ENCODE peak calls at places on chromosomes 4 and X, in seven cellular contexts. I is cardiac muscle cell; B is small intestine; H is PC-9; A is A549; Y is CD4-positive, alpha-beta memory T cell; V is osteoblast. J is an unnamed sample. For H3K4me1, the result is how much of the 10 kb centered on the place peaks cover.

GRCh38 chrX:40171513-40172168 is 73.9 kb upstream of the BCOR start:
- DNase-seq in V (peak), B (no peak), Y (no peak), H (no peak), I (peak), A (no peak), J (no peak)

GRCh38 chr4:165994706-165995105 is 121.7 kb downstream of the TLL1 start:
- DNase-seq in V (no peak), B (peak), H (no peak), Y (no peak), A (no peak), I (no peak), J (no peak)

GRCh38 chr4:88599298-88599697 is 7.0 kb downstream of the HERC3 start:
- DNase-seq in H (peak), Y (no peak), I (no peak), A (peak), B (no peak), V (no peak), J (peak)

GRCh38 chrX:153794897-153795816 is 689 bp downstream of the SSR4 start:
- DNase-seq in H (no peak), B (no peak), V (no peak), Y (no peak), I (no peak), A (peak), J (no peak)

GRCh38 chr4:102780476-102781144 is 19.8 kb upstream of the MANBA start:
- DNase-seq in V (peak), H (peak), I (peak), A (peak), Y (no peak), B (peak), J (no peak)

GRCh38 chrX:19678941-19679340 is 163.6 kb upstream of the MAP3K15 start:
- DNase-seq in H (no peak), Y (peak), B (peak), A (no peak), V (no peak), I (no peak), J (no peak)

GRCh38 chr4:96566755-96567154 is 726.9 kb downstream of the PDHA2 start:
- DNase-seq in B (no peak), Y (no peak), H (no peak), A (no peak), V (no peak), I (no peak), J (no peak)

GRCh38 chr4:135243960-135244561 is 1042.5 kb upstream of the PABPC4L start:
- DNase-seq in V (no peak), B (no peak), I (no peak), Y (no peak), H (no peak), A (no peak), J (no peak)

GRCh38 chrX:111649641-111650040 is 31.3 kb upstream of the ALG13 start:
- DNase-seq in V (no peak), I (no peak), H (no peak), Y (no peak), B (no peak), A (no peak), J (no peak)

GRCh38 chr4:108058685-108059440 is 69.2 kb downstream of the HADH start:
- DNase-seq in I (no peak), A (no peak), V (no peak), B (no peak), H (peak), Y (no peak), J (peak)

GRCh38 chrX:45716747-45717146 is 516.1 kb upstream of the DIPK2B start:
- DNase-seq in A (no peak), I (no peak), H (no peak), B (peak), V (no peak), Y (no peak), J (no peak)

GRCh38 chrX:48996969-48997368 is 5.1 kb downstream of the GRIPAP1 start:
- DNase-seq in A (no peak), I (peak), B (no peak), H (no peak), V (peak), Y (no peak), J (peak)

GRCh38 chr4:98626350-98626749 is 32.1 kb downstream of the TSPAN5 start:
- DNase-seq in V (peak), A (peak), B (no peak), H (peak), Y (no peak), I (no peak), J (no peak)

GRCh38 chr4:156475322-156475721 is 496.3 kb downstream of the PDGFC start:
- DNase-seq in Y (no peak), I (no peak), H (no peak), A (peak), B (peak), V (no peak), J (peak)

GRCh38 chr4:151408380-151408629 is 671 bp upstream of the FHIP1A start:
- DNase-seq in H (no peak), V (no peak), B (no peak), I (no peak), Y (peak), A (no peak), J (no peak)

GRCh38 chrX:86002076-86002896 is 45.1 kb downstream of the CHM start:
- DNase-seq in H (peak), B (peak), Y (no peak), V (no peak), A (peak), I (peak), J (peak)

GRCh38 chr4:74423101-74423500 is 21.8 kb upstream of the AREG start:
- DNase-seq in V (no peak), B (peak), I (peak), H (no peak), A (peak), Y (no peak), J (no peak)

GRCh38 chr4:141027421-141027820 is 105.8 kb downstream of the RNF150 start:
- DNase-seq in H (no peak), V (no peak), Y (no peak), A (no peak), I (peak), B (no peak), J (no peak)

GRCh38 chrX:2654436-2655340 is 36.4 kb upstream of the CD99 start:
- DNase-seq in B (peak), I (no peak), V (no peak), Y (no peak), H (peak), A (peak), J (no peak)

GRCh38 chrX:118521435-118521834 is 25.8 kb downstream of the DOCK11 start:
- DNase-seq in Y (no peak), B (no peak), V (no peak), A (no peak), I (no peak), H (no peak), J (no peak)

GRCh38 chr4:139913398-139913990 is 240.5 kb downstream of the MAML3 start:
- DNase-seq in B (peak), H (no peak), I (no peak), A (no peak), Y (no peak), V (no peak), J (no peak)

GRCh38 chrX:3384330-3384729 is 37.9 kb upstream of the MXRA5 start:
- DNase-seq in V (no peak), Y (no peak), A (no peak), I (no peak), B (no peak), H (peak), J (peak)

GRCh38 chrX:87337267-87337666 is 180.3 kb upstream of the KLHL4 start:
- DNase-seq in A (no peak), H (no peak), V (no peak), Y (no peak), I (no peak), B (no peak), J (no peak)

GRCh38 chr4:74944354-74944793 is 11.5 kb downstream of the PARM1 start:
- DNase-seq in Y (no peak), I (no peak), A (peak), B (no peak), H (no peak), V (no peak), J (no peak)

GRCh38 chrX:136708348-136708747 is 60.4 kb downstream of the CD40LG start:
- DNase-seq in I (peak), B (no peak), A (peak), V (peak), Y (no peak), H (peak), J (peak)

GRCh38 chr4:94290245-94290644 is 52.4 kb downstream of the HPGDS start:
- DNase-seq in I (no peak), A (peak), V (no peak), Y (no peak), H (no peak), B (no peak), J (no peak)

GRCh38 chr4:86594559-86595425 is 677 bp downstream of the PTPN13 start:
- DNase-seq in H (no peak), B (peak), Y (peak), A (peak), V (peak), I (peak), J (peak)

GRCh38 chr4:176970853-176971252 is 178.1 kb upstream of the VEGFC start:
- DNase-seq in B (no peak), H (no peak), A (no peak), Y (no peak), V (no peak), I (no peak), J (no peak)

GRCh38 chr4:28557755-28558154 is 1697.1 kb downstream of the STIM2 start:
- DNase-seq in I (no peak), Y (no peak), V (peak), B (no peak), H (no peak), A (no peak), J (no peak)

GRCh38 chr4:149409186-149410056 is 406.2 kb downstream of the IQCM start:
- DNase-seq in A (peak), Y (no peak), V (peak), B (no peak), I (no peak), H (no peak), J (peak)
- H3K4me3 ChIP-seq in A (no peak), Y (no peak), V (peak), B (no peak), I (no peak), H (no peak), J (no peak)

DNA sequence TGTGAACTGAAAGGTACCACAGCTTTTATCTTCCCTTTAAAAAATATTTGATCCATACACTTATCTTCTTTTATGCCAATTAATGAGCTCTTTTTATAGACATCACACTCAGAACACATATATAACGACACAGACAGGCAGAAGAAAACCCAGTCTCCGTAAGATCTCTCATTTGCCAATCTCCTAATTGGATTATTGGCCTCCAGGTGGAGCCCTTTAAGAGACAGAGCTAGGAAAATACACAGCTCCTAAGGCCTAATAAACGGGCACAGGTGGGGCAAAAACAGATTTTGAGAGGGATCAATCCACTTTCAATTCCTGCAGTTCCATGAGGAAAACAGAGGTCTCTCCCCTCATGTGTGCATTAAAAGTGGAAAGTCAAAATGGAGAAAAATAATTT is 1495.4 kb downstream of the RPA4 start:
- DNase-seq in V (no peak), B (no peak), I (no peak), H (no peak), Y (no peak), A (peak), J (no peak)
- H3K27ac ChIP-seq in V (no peak), B (no peak), I (no peak), H (no peak), Y (no peak), A (no peak), J (no peak)

GRCh38 chr4:147793569-147793968 is 61.7 kb downstream of the ARHGAP10 start:
- DNase-seq in V (no peak), B (peak), A (no peak), Y (no peak), I (no peak), H (peak), J (no peak)

GRCh38 chr4:147791341-147791740 is 59.5 kb downstream of the ARHGAP10 start:
- DNase-seq in V (no peak), I (no peak), Y (no peak), H (no peak), A (no peak), B (no peak), J (no peak)

GRCh38 chr4:147790412-147790811 is 58.5 kb downstream of the ARHGAP10 start:
- DNase-seq in I (no peak), B (no peak), A (no peak), Y (no peak), H (peak), V (no peak), J (no peak)

GRCh38 chr4:147793973-147794690 is 62.2 kb downstream of the ARHGAP10 start:
- DNase-seq in H (no peak), V (peak), I (no peak), B (peak), A (no peak), Y (no peak), J (no peak)

GRCh38 chr4:147791870-147792269 is 60.0 kb downstream of the ARHGAP10 start:
- DNase-seq in V (no peak), I (no peak), A (no peak), Y (no peak), B (no peak), H (no peak), J (no peak)
- H3K4me1 ChIP-seq in V (under half), I (under half), A (under half), Y (under half), B (under half), H (half or more), J (under half)

GRCh38 chr4:2419814-2420213 is 1.1 kb downstream of the CFAP99 start:
- DNase-seq in B (no peak), Y (no peak), I (no peak), V (no peak), A (no peak), H (no peak), J (no peak)
- H3K4me3 ChIP-seq in B (no peak), Y (peak), I (no peak), V (no peak), A (no peak), H (no peak), J (no peak)